ENCODE peak calls at places on chromosomes 12 and 14, in ten cellular contexts. One of them, this sample, is unnamed.

GRCh38 chr12:52155048-52155868 is 36.6 kb downstream of the KRT80 start:
- DNase-seq in ELF-1: no peak
- DNase-seq in stimulated activated CD4-positive, alpha-beta T cell treated with anti-CD3 and anti-CD28 coated beads, Interleukin-1b, Interleukin-23, amount 100 ng/mL, for 24 hours: no peak
- DNase-seq in nucleus accumbens: no peak
- DNase-seq in 8988T: no peak
- DNase-seq in ELR: peak; percentile 53
- DNase-seq in lower lobe of right lung: no peak
- DNase-seq in frontal cortex: no peak
- DNase-seq in AG10803: peak; percentile 61
- DNase-seq in SW 1271: no peak
- DNase-seq in this sample: no peak

GRCh38 chr12:8644345-8645248 is 18.0 kb downstream of the MFAP5 start:
- DNase-seq in ELF-1: no peak
- DNase-seq in stimulated activated CD4-positive, alpha-beta T cell treated with anti-CD3 and anti-CD28 coated beads, Interleukin-1b, Interleukin-23, amount 100 ng/mL, for 24 hours: no peak
- DNase-seq in nucleus accumbens: no peak
- DNase-seq in 8988T: no peak
- DNase-seq in ELR: no peak
- DNase-seq in lower lobe of right lung: no peak
- DNase-seq in frontal cortex: no peak
- DNase-seq in AG10803: no peak
- DNase-seq in SW 1271: no peak
- DNase-seq in this sample: no peak

GRCh38 chr12:6157482-6157881 is 33.0 kb upstream of the VWF start:
- DNase-seq in ELF-1: no peak
- DNase-seq in stimulated activated CD4-positive, alpha-beta T cell treated with anti-CD3 and anti-CD28 coated beads, Interleukin-1b, Interleukin-23, amount 100 ng/mL, for 24 hours: no peak
- DNase-seq in nucleus accumbens: no peak
- DNase-seq in 8988T: no peak
- DNase-seq in ELR: no peak
- DNase-seq in lower lobe of right lung: no peak
- DNase-seq in frontal cortex: no peak
- DNase-seq in AG10803: no peak
- DNase-seq in SW 1271: no peak
- DNase-seq in this sample: no peak

GRCh38 chr12:45433441-45433868 is 217.6 kb downstream of the ANO6 start:
- DNase-seq in ELF-1: peak; percentile 86
- DNase-seq in stimulated activated CD4-positive, alpha-beta T cell treated with anti-CD3 and anti-CD28 coated beads, Interleukin-1b, Interleukin-23, amount 100 ng/mL, for 24 hours: no peak
- DNase-seq in nucleus accumbens: no peak
- DNase-seq in 8988T: no peak
- DNase-seq in ELR: no peak
- DNase-seq in lower lobe of right lung: no peak
- DNase-seq in frontal cortex: no peak
- DNase-seq in AG10803: no peak
- DNase-seq in SW 1271: no peak
- DNase-seq in this sample: no peak

GRCh38 chr12:52819731-52820510 is 6.0 kb upstream of the KRT4 start:
- DNase-seq in ELF-1: no peak
- DNase-seq in stimulated activated CD4-positive, alpha-beta T cell treated with anti-CD3 and anti-CD28 coated beads, Interleukin-1b, Interleukin-23, amount 100 ng/mL, for 24 hours: no peak
- DNase-seq in nucleus accumbens: no peak
- DNase-seq in 8988T: no peak
- DNase-seq in ELR: no peak
- DNase-seq in lower lobe of right lung: no peak
- DNase-seq in frontal cortex: no peak
- DNase-seq in AG10803: no peak
- DNase-seq in SW 1271: no peak
- DNase-seq in this sample: no peak

GRCh38 chr12:116979109-116979508 is 68.4 kb downstream of the FBXW8 start:
- DNase-seq in ELF-1: no peak
- DNase-seq in stimulated activated CD4-positive, alpha-beta T cell treated with anti-CD3 and anti-CD28 coated beads, Interleukin-1b, Interleukin-23, amount 100 ng/mL, for 24 hours: no peak
- DNase-seq in nucleus accumbens: no peak
- DNase-seq in 8988T: no peak
- DNase-seq in ELR: peak; percentile 2
- DNase-seq in lower lobe of right lung: no peak
- DNase-seq in frontal cortex: no peak
- DNase-seq in AG10803: no peak
- DNase-seq in SW 1271: no peak
- DNase-seq in this sample: no peak

GRCh38 chr12:123104809-123105208 is 46.1 kb downstream of the PITPNM2 start:
- DNase-seq in ELF-1: no peak
- DNase-seq in stimulated activated CD4-positive, alpha-beta T cell treated with anti-CD3 and anti-CD28 coated beads, Interleukin-1b, Interleukin-23, amount 100 ng/mL, for 24 hours: no peak
- DNase-seq in nucleus accumbens: no peak
- DNase-seq in 8988T: no peak
- DNase-seq in ELR: no peak
- DNase-seq in lower lobe of right lung: no peak
- DNase-seq in frontal cortex: no peak
- DNase-seq in AG10803: no peak
- DNase-seq in SW 1271: no peak
- DNase-seq in this sample: no peak

GRCh38 chr14:63713765-63714164 is 14.1 kb downstream of the SGPP1 start:
- DNase-seq in ELF-1: no peak
- DNase-seq in stimulated activated CD4-positive, alpha-beta T cell treated with anti-CD3 and anti-CD28 coated beads, Interleukin-1b, Interleukin-23, amount 100 ng/mL, for 24 hours: no peak
- DNase-seq in nucleus accumbens: no peak
- DNase-seq in 8988T: no peak
- DNase-seq in ELR: peak; percentile 58
- DNase-seq in lower lobe of right lung: no peak
- DNase-seq in frontal cortex: no peak
- DNase-seq in AG10803: peak; percentile 74
- DNase-seq in SW 1271: no peak
- DNase-seq in this sample: no peak

GRCh38 chr14:68819260-68819691 is 26.4 kb upstream of the ZFP36L1 start:
- DNase-seq in ELF-1: peak; percentile 93
- DNase-seq in stimulated activated CD4-positive, alpha-beta T cell treated with anti-CD3 and anti-CD28 coated beads, Interleukin-1b, Interleukin-23, amount 100 ng/mL, for 24 hours: no peak
- DNase-seq in nucleus accumbens: no peak
- DNase-seq in 8988T: no peak
- DNase-seq in ELR: peak; percentile 45
- DNase-seq in lower lobe of right lung: no peak
- DNase-seq in frontal cortex: no peak
- DNase-seq in AG10803: peak; percentile 51
- DNase-seq in SW 1271: no peak
- DNase-seq in this sample: no peak

GRCh38 chr12:130486891-130487416 is 149.3 kb downstream of the PIWIL1 start:
- DNase-seq in ELF-1: no peak
- DNase-seq in stimulated activated CD4-positive, alpha-beta T cell treated with anti-CD3 and anti-CD28 coated beads, Interleukin-1b, Interleukin-23, amount 100 ng/mL, for 24 hours: no peak
- DNase-seq in nucleus accumbens: no peak
- DNase-seq in 8988T: no peak
- DNase-seq in ELR: no peak
- DNase-seq in lower lobe of right lung: no peak
- DNase-seq in frontal cortex: no peak
- DNase-seq in AG10803: no peak
- DNase-seq in SW 1271: no peak
- DNase-seq in this sample: no peak

GRCh38 chr12:95117178-95117599 is 43.8 kb upstream of the NR2C1 start:
- DNase-seq in ELF-1: peak; percentile 23
- DNase-seq in stimulated activated CD4-positive, alpha-beta T cell treated with anti-CD3 and anti-CD28 coated beads, Interleukin-1b, Interleukin-23, amount 100 ng/mL, for 24 hours: peak; percentile 49
- DNase-seq in nucleus accumbens: peak; percentile 3
- DNase-seq in 8988T: no peak
- DNase-seq in ELR: peak; percentile 85
- DNase-seq in lower lobe of right lung: no peak
- DNase-seq in frontal cortex: peak; percentile 43
- DNase-seq in AG10803: peak; percentile 78
- DNase-seq in SW 1271: peak; percentile 51
- DNase-seq in this sample: no peak

GRCh38 chr14:70013269-70013873 is 134.2 kb downstream of the SMOC1 start:
- DNase-seq in ELF-1: peak; percentile 40
- DNase-seq in stimulated activated CD4-positive, alpha-beta T cell treated with anti-CD3 and anti-CD28 coated beads, Interleukin-1b, Interleukin-23, amount 100 ng/mL, for 24 hours: no peak
- DNase-seq in nucleus accumbens: no peak
- DNase-seq in 8988T: peak; percentile 44
- DNase-seq in ELR: peak; percentile 42
- DNase-seq in lower lobe of right lung: no peak
- DNase-seq in frontal cortex: no peak
- DNase-seq in AG10803: no peak
- DNase-seq in SW 1271: no peak
- DNase-seq in this sample: no peak

GRCh38 chr12:124687695-124688301 is 120.4 kb upstream of the NCOR2 start:
- DNase-seq in ELF-1: peak; percentile 38
- DNase-seq in stimulated activated CD4-positive, alpha-beta T cell treated with anti-CD3 and anti-CD28 coated beads, Interleukin-1b, Interleukin-23, amount 100 ng/mL, for 24 hours: no peak
- DNase-seq in nucleus accumbens: no peak
- DNase-seq in 8988T: no peak
- DNase-seq in ELR: no peak
- DNase-seq in lower lobe of right lung: no peak
- DNase-seq in frontal cortex: no peak
- DNase-seq in AG10803: peak; percentile 38
- DNase-seq in SW 1271: no peak
- DNase-seq in this sample: no peak

GRCh38 chr12:46246021-46246700 is 22.7 kb downstream of the SLC38A1 start:
- DNase-seq in ELF-1: no peak
- DNase-seq in stimulated activated CD4-positive, alpha-beta T cell treated with anti-CD3 and anti-CD28 coated beads, Interleukin-1b, Interleukin-23, amount 100 ng/mL, for 24 hours: no peak
- DNase-seq in nucleus accumbens: no peak
- DNase-seq in 8988T: no peak
- DNase-seq in ELR: no peak
- DNase-seq in lower lobe of right lung: no peak
- DNase-seq in frontal cortex: no peak
- DNase-seq in AG10803: no peak
- DNase-seq in SW 1271: no peak
- DNase-seq in this sample: no peak

GRCh38 chr12:95978351-95978750 is 17.8 kb downstream of the HAL start:
- DNase-seq in ELF-1: no peak
- DNase-seq in stimulated activated CD4-positive, alpha-beta T cell treated with anti-CD3 and anti-CD28 coated beads, Interleukin-1b, Interleukin-23, amount 100 ng/mL, for 24 hours: no peak
- DNase-seq in nucleus accumbens: no peak
- DNase-seq in 8988T: no peak
- DNase-seq in ELR: no peak
- DNase-seq in lower lobe of right lung: no peak
- DNase-seq in frontal cortex: no peak
- DNase-seq in AG10803: no peak
- DNase-seq in SW 1271: no peak
- DNase-seq in this sample: no peak

GRCh38 chr12:95440401-95440800 is 33.6 kb upstream of the METAP2 start:
- DNase-seq in ELF-1: no peak
- DNase-seq in stimulated activated CD4-positive, alpha-beta T cell treated with anti-CD3 and anti-CD28 coated beads, Interleukin-1b, Interleukin-23, amount 100 ng/mL, for 24 hours: no peak
- DNase-seq in nucleus accumbens: no peak
- DNase-seq in 8988T: no peak
- DNase-seq in ELR: peak; percentile 63
- DNase-seq in lower lobe of right lung: no peak
- DNase-seq in frontal cortex: no peak
- DNase-seq in AG10803: no peak
- DNase-seq in SW 1271: no peak
- DNase-seq in this sample: no peak

GRCh38 chr14:49940805-49941421 is 48.0 kb downstream of the ARF6 start:
- DNase-seq in ELF-1: no peak
- DNase-seq in stimulated activated CD4-positive, alpha-beta T cell treated with anti-CD3 and anti-CD28 coated beads, Interleukin-1b, Interleukin-23, amount 100 ng/mL, for 24 hours: no peak
- DNase-seq in nucleus accumbens: no peak
- DNase-seq in 8988T: no peak
- DNase-seq in ELR: peak; percentile 39
- DNase-seq in lower lobe of right lung: no peak
- DNase-seq in frontal cortex: no peak
- DNase-seq in AG10803: peak; percentile 82
- DNase-seq in SW 1271: no peak
- DNase-seq in this sample: no peak

GRCh38 chr12:1217191-1217949 is 226.3 kb downstream of the ERC1 start:
- DNase-seq in ELF-1: no peak
- DNase-seq in stimulated activated CD4-positive, alpha-beta T cell treated with anti-CD3 and anti-CD28 coated beads, Interleukin-1b, Interleukin-23, amount 100 ng/mL, for 24 hours: no peak
- DNase-seq in nucleus accumbens: no peak
- DNase-seq in 8988T: no peak
- DNase-seq in ELR: peak; percentile 89
- DNase-seq in lower lobe of right lung: no peak
- DNase-seq in frontal cortex: no peak
- DNase-seq in AG10803: peak; percentile 54
- DNase-seq in SW 1271: peak; percentile 25
- DNase-seq in this sample: no peak

GRCh38 chr12:121534495-121535148 is 46.2 kb downstream of the KDM2B start:
- DNase-seq in ELF-1: peak; percentile 68
- DNase-seq in stimulated activated CD4-positive, alpha-beta T cell treated with anti-CD3 and anti-CD28 coated beads, Interleukin-1b, Interleukin-23, amount 100 ng/mL, for 24 hours: no peak
- DNase-seq in nucleus accumbens: no peak
- DNase-seq in 8988T: no peak
- DNase-seq in ELR: no peak
- DNase-seq in lower lobe of right lung: no peak
- DNase-seq in frontal cortex: no peak
- DNase-seq in AG10803: no peak
- DNase-seq in SW 1271: no peak
- DNase-seq in this sample: no peak

GRCh38 chr14:94025720-94026119 is 420 bp upstream of the OTUB2 start:
- DNase-seq in ELF-1: no peak
- DNase-seq in stimulated activated CD4-positive, alpha-beta T cell treated with anti-CD3 and anti-CD28 coated beads, Interleukin-1b, Interleukin-23, amount 100 ng/mL, for 24 hours: no peak
- DNase-seq in nucleus accumbens: no peak
- DNase-seq in 8988T: no peak
- DNase-seq in ELR: peak; percentile 67
- DNase-seq in lower lobe of right lung: no peak
- DNase-seq in frontal cortex: no peak
- DNase-seq in AG10803: no peak
- DNase-seq in SW 1271: no peak
- DNase-seq in this sample: no peak

GRCh38 chr12:120457133-120457532 is 10.9 kb downstream of the GATC start:
- DNase-seq in ELF-1: peak; percentile 46
- DNase-seq in stimulated activated CD4-positive, alpha-beta T cell treated with anti-CD3 and anti-CD28 coated beads, Interleukin-1b, Interleukin-23, amount 100 ng/mL, for 24 hours: no peak
- DNase-seq in nucleus accumbens: no peak
- DNase-seq in 8988T: no peak
- DNase-seq in ELR: peak; percentile 47
- DNase-seq in lower lobe of right lung: no peak
- DNase-seq in frontal cortex: no peak
- DNase-seq in AG10803: no peak
- DNase-seq in SW 1271: no peak
- DNase-seq in this sample: no peak

GRCh38 chr12:8088574-8088973 is 6.5 kb downstream of the NECAP1 start:
- DNase-seq in ELF-1: no peak
- DNase-seq in stimulated activated CD4-positive, alpha-beta T cell treated with anti-CD3 and anti-CD28 coated beads, Interleukin-1b, Interleukin-23, amount 100 ng/mL, for 24 hours: no peak
- DNase-seq in nucleus accumbens: no peak
- DNase-seq in 8988T: no peak
- DNase-seq in ELR: no peak
- DNase-seq in lower lobe of right lung: no peak
- DNase-seq in frontal cortex: no peak
- DNase-seq in AG10803: no peak
- DNase-seq in SW 1271: no peak
- DNase-seq in this sample: no peak

GRCh38 chr12:122909442-122910288 is 13.7 kb upstream of the VPS37B start:
- DNase-seq in ELF-1: peak; percentile 77
- DNase-seq in stimulated activated CD4-positive, alpha-beta T cell treated with anti-CD3 and anti-CD28 coated beads, Interleukin-1b, Interleukin-23, amount 100 ng/mL, for 24 hours: no peak
- DNase-seq in nucleus accumbens: peak; percentile 68
- DNase-seq in 8988T: no peak
- DNase-seq in ELR: no peak
- DNase-seq in lower lobe of right lung: no peak
- DNase-seq in frontal cortex: peak; percentile 67
- DNase-seq in AG10803: no peak
- DNase-seq in SW 1271: no peak
- DNase-seq in this sample: no peak

GRCh38 chr14:24809147-24809546 is 175.2 kb upstream of the GZMB start:
- DNase-seq in ELF-1: no peak
- DNase-seq in stimulated activated CD4-positive, alpha-beta T cell treated with anti-CD3 and anti-CD28 coated beads, Interleukin-1b, Interleukin-23, amount 100 ng/mL, for 24 hours: no peak
- DNase-seq in nucleus accumbens: no peak
- DNase-seq in 8988T: no peak
- DNase-seq in ELR: no peak
- DNase-seq in lower lobe of right lung: no peak
- DNase-seq in frontal cortex: no peak
- DNase-seq in AG10803: no peak
- DNase-seq in SW 1271: no peak
- DNase-seq in this sample: no peak

GRCh38 chr14:64801800-64802199 is 77.9 kb downstream of the SPTB start:
- DNase-seq in ELF-1: peak; percentile 74
- DNase-seq in stimulated activated CD4-positive, alpha-beta T cell treated with anti-CD3 and anti-CD28 coated beads, Interleukin-1b, Interleukin-23, amount 100 ng/mL, for 24 hours: no peak
- DNase-seq in nucleus accumbens: no peak
- DNase-seq in 8988T: peak; percentile 55
- DNase-seq in ELR: peak; percentile 60
- DNase-seq in lower lobe of right lung: no peak
- DNase-seq in frontal cortex: no peak
- DNase-seq in AG10803: no peak
- DNase-seq in SW 1271: no peak
- DNase-seq in this sample: no peak

GRCh38 chr14:69553221-69553620 is 21.4 kb downstream of the CCDC177 start:
- DNase-seq in ELF-1: no peak
- DNase-seq in stimulated activated CD4-positive, alpha-beta T cell treated with anti-CD3 and anti-CD28 coated beads, Interleukin-1b, Interleukin-23, amount 100 ng/mL, for 24 hours: no peak
- DNase-seq in nucleus accumbens: no peak
- DNase-seq in 8988T: no peak
- DNase-seq in ELR: peak; percentile 73
- DNase-seq in lower lobe of right lung: no peak
- DNase-seq in frontal cortex: no peak
- DNase-seq in AG10803: peak; percentile 82
- DNase-seq in SW 1271: no peak
- DNase-seq in this sample: no peak

GRCh38 chr12:18861287-18861858 is 123.5 kb downstream of the CAPZA3 start:
- DNase-seq in ELF-1: no peak
- DNase-seq in stimulated activated CD4-positive, alpha-beta T cell treated with anti-CD3 and anti-CD28 coated beads, Interleukin-1b, Interleukin-23, amount 100 ng/mL, for 24 hours: no peak
- DNase-seq in nucleus accumbens: no peak
- DNase-seq in 8988T: no peak
- DNase-seq in ELR: peak; percentile 70
- DNase-seq in lower lobe of right lung: no peak
- DNase-seq in frontal cortex: no peak
- DNase-seq in AG10803: no peak
- DNase-seq in SW 1271: no peak
- DNase-seq in this sample: no peak

GRCh38 chr12:98418357-98419075 is 96.9 kb upstream of the TMPO start:
- DNase-seq in ELF-1: peak; percentile 72
- DNase-seq in stimulated activated CD4-positive, alpha-beta T cell treated with anti-CD3 and anti-CD28 coated beads, Interleukin-1b, Interleukin-23, amount 100 ng/mL, for 24 hours: no peak
- DNase-seq in nucleus accumbens: no peak
- DNase-seq in 8988T: no peak
- DNase-seq in ELR: peak; percentile 78
- DNase-seq in lower lobe of right lung: peak; percentile 95
- DNase-seq in frontal cortex: no peak
- DNase-seq in AG10803: peak; percentile 100
- DNase-seq in SW 1271: no peak
- DNase-seq in this sample: peak; percentile 83

This sample was measured in psoas muscle.